ENCODE peak calls at places on chromosomes 16 and 17, in nine cellular contexts. V is kidney; K is adipocyte; G is ascending aorta; Y is SK-N-SH; N is thyroid gland; E is GM23248; B is mucosa of descending colon; D is naive thymus-derived CD4-positive, alpha-beta T cell. Z is an unnamed sample. For H3K4me1, the result is how much of the 10 kb centered on the place peaks cover.

GRCh38 chr17:19343256-19343630 is 19.3 kb downstream of the B9D1 start:
- DNase-seq in V (no peak), K (no peak), G (no peak), Y (no peak), N (no peak), E (no peak), B (no peak), D (no peak), Z (peak)

GRCh38 chr17:21169496-21169895 is 42.7 kb downstream of the DHRS7B start:
- DNase-seq in V (no peak), K (no peak), G (no peak), Y (no peak), N (no peak), E (no peak), B (no peak), D (no peak), Z (no peak)

GRCh38 chr17:19410875-19411291 is at the start of gene RNF112:
- DNase-seq in V (no peak), K (peak), G (no peak), Y (peak), N (no peak), E (peak), B (no peak), D (no peak), Z (peak)

GRCh38 chr16:3819741-3820724 is 60.5 kb downstream of the CREBBP start:
- DNase-seq in V (no peak), K (peak), G (no peak), Y (peak), N (peak), E (peak), B (peak), D (peak), Z (peak)

GRCh38 chr16:73071131-73071940 is 23.4 kb upstream of the ZFHX3 start:
- DNase-seq in V (peak), K (no peak), G (no peak), Y (peak), N (peak), E (peak), B (peak), D (no peak), Z (peak)

GRCh38 chr17:59366040-59366757 is 34.7 kb downstream of the YPEL2 start:
- DNase-seq in V (no peak), K (no peak), G (no peak), Y (no peak), N (peak), E (no peak), B (peak), D (no peak), Z (no peak)

GRCh38 chr17:32518856-32519768 is 32.3 kb downstream of the CDK5R1 start:
- DNase-seq in V (peak), K (peak), G (no peak), Y (peak), N (peak), E (peak), B (no peak), D (peak), Z (peak)

GRCh38 chr17:57536789-57537523 is 208.1 kb downstream of the CCDC182 start:
- DNase-seq in V (no peak), K (no peak), G (no peak), Y (peak), N (no peak), E (no peak), B (no peak), D (no peak), Z (no peak)

GRCh38 chr16:2147378-2147777 is 1.0 kb upstream of the RAB26 start:
- DNase-seq in V (peak), K (no peak), G (no peak), Y (no peak), N (peak), E (no peak), B (no peak), D (no peak), Z (peak)

GRCh38 chr16:57999971-58000705 is at the start of gene ZNF319:
- DNase-seq in V (peak), K (peak), G (no peak), Y (no peak), N (no peak), E (peak), B (peak), D (no peak), Z (peak)

GRCh38 chr16:71590584-71590983 is 13.7 kb upstream of the TAT start:
- DNase-seq in V (no peak), K (no peak), G (no peak), Y (no peak), N (no peak), E (no peak), B (no peak), D (no peak), Z (no peak)

GRCh38 chr16:75433732-75434413 is 570 bp upstream of the CFDP1 start:
- DNase-seq in V (no peak), K (peak), G (peak), Y (peak), N (peak), E (peak), B (peak), D (no peak), Z (peak)

GRCh38 chr17:31680126-31680525 is 178.9 kb downstream of the COPRS start:
- DNase-seq in V (no peak), K (no peak), G (no peak), Y (no peak), N (no peak), E (no peak), B (no peak), D (no peak), Z (no peak)

GRCh38 chr17:39618252-39618913 is 8.4 kb upstream of the PPP1R1B start:
- DNase-seq in V (peak), K (peak), G (no peak), Y (peak), N (peak), E (peak), B (peak), D (no peak), Z (peak)

GRCh38 chr17:13337864-13338371 is 263.8 kb downstream of the HS3ST3A1 start:
- DNase-seq in V (no peak), K (peak), G (no peak), Y (peak), N (peak), E (peak), B (peak), D (peak), Z (no peak)

GRCh38 chr17:44722254-44722653 is 13.8 kb downstream of the DBF4B start:
- DNase-seq in V (no peak), K (no peak), G (no peak), Y (no peak), N (no peak), E (no peak), B (no peak), D (no peak), Z (no peak)

GRCh38 chr17:77497578-77497934 is 356.8 kb downstream of the SEC14L1 start:
- DNase-seq in V (peak), K (no peak), G (no peak), Y (peak), N (no peak), E (no peak), B (no peak), D (no peak), Z (peak)

GRCh38 chr16:72621651-72622050 is 426.3 kb downstream of the ZFHX3 start:
- DNase-seq in V (no peak), K (no peak), G (no peak), Y (no peak), N (no peak), E (no peak), B (no peak), D (no peak), Z (no peak)

GRCh38 chr17:19706791-19707727 is 9.3 kb downstream of the SLC47A2 start:
- DNase-seq in V (no peak), K (no peak), G (no peak), Y (no peak), N (no peak), E (no peak), B (no peak), D (no peak), Z (peak)

GRCh38 chr17:12977008-12977751 is 40.6 kb downstream of the ELAC2 start:
- DNase-seq in V (no peak), K (no peak), G (no peak), Y (no peak), N (no peak), E (peak), B (no peak), D (no peak), Z (no peak)

GRCh38 chr16:56539667-56540066 is 19.8 kb upstream of the BBS2 start:
- DNase-seq in V (no peak), K (no peak), G (no peak), Y (no peak), N (no peak), E (no peak), B (no peak), D (no peak), Z (no peak)

GRCh38 chr16:56246051-56246817 is 54.9 kb downstream of the GNAO1 start:
- DNase-seq in V (peak), K (peak), G (no peak), Y (peak), N (peak), E (peak), B (no peak), D (no peak), Z (no peak)

GRCh38 chr17:57918017-57918895 is 37.0 kb downstream of the CUEDC1 start:
- DNase-seq in V (no peak), K (peak), G (no peak), Y (no peak), N (no peak), E (peak), B (no peak), D (no peak), Z (peak)

GRCh38 chr17:74994440-74994839 is 7.0 kb downstream of the CDR2L start:
- DNase-seq in V (no peak), K (peak), G (no peak), Y (no peak), N (no peak), E (peak), B (no peak), D (no peak), Z (no peak)

GRCh38 chr17:70661342-70662222 is 492.2 kb downstream of the KCNJ2 start:
- DNase-seq in V (no peak), K (no peak), G (no peak), Y (no peak), N (no peak), E (peak), B (peak), D (no peak), Z (no peak)

GRCh38 chr17:14792751-14793150 is 472.4 kb downstream of the PMP22 start:
- DNase-seq in V (no peak), K (peak), G (no peak), Y (no peak), N (peak), E (no peak), B (no peak), D (no peak), Z (no peak)

GRCh38 chr17:37182786-37183185 is 193.0 kb upstream of the C17orf78 start:
- DNase-seq in V (no peak), K (peak), G (no peak), Y (no peak), N (no peak), E (peak), B (no peak), D (no peak), Z (no peak)

GRCh38 chr17:35821308-35821707 is 12.0 kb downstream of the TAF15 start:
- DNase-seq in V (no peak), K (no peak), G (no peak), Y (no peak), N (no peak), E (no peak), B (no peak), D (no peak), Z (no peak)

GRCh38 chr17:15233022-15233805 is 31.9 kb downstream of the PMP22 start:
- DNase-seq in V (no peak), K (peak), G (no peak), Y (peak), N (no peak), E (peak), B (no peak), D (no peak), Z (peak)

GRCh38 chr17:19305261-19305660 is 57.3 kb downstream of the B9D1 start:
- DNase-seq in V (no peak), K (no peak), G (no peak), Y (no peak), N (no peak), E (no peak), B (no peak), D (no peak), Z (no peak)

GRCh38 chr17:66466933-66467367 is 164.5 kb downstream of the PRKCA start:
- DNase-seq in V (no peak), K (peak), G (no peak), Y (no peak), N (no peak), E (peak), B (no peak), D (no peak), Z (peak)

GRCh38 chr16:56609463-56609921 is 1.1 kb downstream of the MT2A start:
- DNase-seq in V (peak), K (peak), G (no peak), Y (peak), N (peak), E (peak), B (peak), D (peak), Z (peak)

GRCh38 chr16:48082516-48082915 is 73.3 kb downstream of the ABCC12 start:
- DNase-seq in V (no peak), K (no peak), G (no peak), Y (no peak), N (no peak), E (peak), B (no peak), D (no peak), Z (peak)

GRCh38 chr17:34788696-34789095 is 172.6 kb downstream of the CCT6B start:
- DNase-seq in V (no peak), K (no peak), G (no peak), Y (no peak), N (no peak), E (no peak), B (no peak), D (no peak), Z (no peak)

GRCh38 chr17:44345497-44346026 is 460 bp downstream of the GRN start:
- DNase-seq in V (peak), K (peak), G (no peak), Y (peak), N (peak), E (peak), B (peak), D (peak), Z (peak)

GRCh38 chr17:2222901-2223616 is 80.5 kb downstream of the SMG6 start:
- DNase-seq in V (no peak), K (peak), G (no peak), Y (no peak), N (peak), E (peak), B (peak), D (no peak), Z (peak)

GRCh38 chr17:50764860-50765259 is 2.5 kb downstream of the ANKRD40CL start:
- DNase-seq in V (no peak), K (no peak), G (no peak), Y (peak), N (no peak), E (no peak), B (no peak), D (no peak), Z (no peak)

GRCh38 chr16:58738672-58739296 is 4.7 kb upstream of the GOT2 start:
- DNase-seq in V (no peak), K (no peak), G (no peak), Y (no peak), N (no peak), E (no peak), B (no peak), D (no peak), Z (no peak)

GRCh38 chr16:8849411-8850011 is 19.3 kb downstream of the CARHSP1 start:
- DNase-seq in V (peak), K (no peak), G (no peak), Y (peak), N (no peak), E (peak), B (peak), D (no peak), Z (no peak)

GRCh38 chr16:11916524-11917285 is 949 bp upstream of the GSPT1 start:
- DNase-seq in V (no peak), K (peak), G (no peak), Y (no peak), N (no peak), E (peak), B (peak), D (no peak), Z (peak)

GRCh38 chr17:79001190-79002020 is 8.2 kb downstream of the CANT1 start:
- DNase-seq in V (peak), K (no peak), G (no peak), Y (no peak), N (no peak), E (no peak), B (no peak), D (no peak), Z (peak)
- H3K4me1 ChIP-seq in V (under half), K (under half), G (under half), Y (under half), N (under half), E (under half), B (half or more), D (under half), Z (under half)

DNA sequence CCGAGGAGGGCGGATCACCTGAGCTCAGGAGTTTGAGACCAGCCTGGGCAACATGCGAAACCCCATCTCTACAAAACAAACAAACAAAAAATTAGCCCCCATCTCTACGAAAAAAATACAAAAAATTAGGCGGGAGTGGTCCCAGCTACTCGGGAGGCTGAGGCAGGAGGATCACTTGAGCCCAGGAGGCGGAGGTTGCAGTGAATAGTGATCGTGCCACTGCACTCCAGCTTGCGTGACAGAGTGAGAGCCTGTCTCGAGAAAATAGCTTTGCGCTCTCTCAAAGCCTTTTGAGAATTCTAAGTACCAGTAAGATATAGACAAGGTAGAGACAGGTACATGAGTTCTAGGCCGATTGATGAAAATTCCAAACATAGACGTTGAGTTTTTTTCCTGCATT is 2.0 kb downstream of the SOCS7 start:
- DNase-seq in V (peak), K (no peak), G (no peak), Y (no peak), N (no peak), E (no peak), B (no peak), D (no peak), Z (no peak)
- H3K4me1 ChIP-seq in V (under half), K (under half), G (under half), Y (under half), N (half or more), E (under half), B (under half), D (under half), Z (under half)

GRCh38 chr16:49698931-49699715 is 156.8 kb downstream of the ZNF423 start:
- DNase-seq in V (no peak), K (no peak), G (no peak), Y (no peak), N (peak), E (no peak), B (peak), D (no peak), Z (peak)

GRCh38 chr16:49696414-49697101 is 159.4 kb downstream of the ZNF423 start:
- DNase-seq in V (no peak), K (no peak), G (no peak), Y (peak), N (no peak), E (no peak), B (no peak), D (no peak), Z (peak)

GRCh38 chr16:49699718-49700117 is 156.2 kb downstream of the ZNF423 start:
- DNase-seq in V (no peak), K (no peak), G (no peak), Y (no peak), N (no peak), E (no peak), B (no peak), D (no peak), Z (peak)

GRCh38 chr16:49697631-49698030 is 158.3 kb downstream of the ZNF423 start:
- DNase-seq in V (no peak), K (no peak), G (no peak), Y (no peak), N (no peak), E (no peak), B (no peak), D (no peak), Z (peak)

GRCh38 chr16:49698416-49698815 is 157.5 kb downstream of the ZNF423 start:
- DNase-seq in V (no peak), K (no peak), G (no peak), Y (peak), N (no peak), E (no peak), B (no peak), D (no peak), Z (peak)
- H3K4me1 ChIP-seq in V (under half), K (under half), G (under half), Y (half or more), N (under half), E (under half), B (under half), D (under half), Z (under half)

DNA sequence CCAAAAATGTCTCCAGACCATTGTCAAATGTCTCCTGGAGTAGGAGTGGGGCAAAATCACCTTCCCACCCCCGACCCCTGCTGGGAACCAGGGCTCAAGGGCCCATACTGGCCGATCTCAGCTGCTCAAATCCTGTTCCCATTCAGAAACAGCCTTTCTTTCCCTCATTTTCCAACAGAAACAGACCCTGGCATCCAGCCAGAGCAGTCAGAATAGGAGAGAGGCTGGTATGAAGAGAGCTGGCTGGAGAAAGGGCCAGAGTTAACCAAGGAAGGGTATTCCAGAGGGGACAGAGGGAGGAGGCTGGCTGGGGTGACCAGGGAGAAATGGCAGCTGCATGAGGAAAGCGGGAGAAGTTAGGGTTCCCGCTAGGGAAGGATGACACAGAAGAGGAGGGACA is 199.1 kb downstream of the XYLT1 start:
- DNase-seq in V (no peak), K (peak), G (no peak), Y (peak), N (peak), E (peak), B (peak), D (no peak), Z (no peak)
- H3K4me1 ChIP-seq in V (under half), K (under half), G (under half), Y (under half), N (under half), E (under half), B (half or more), D (under half), Z (under half)

GRCh38 chr16:89325861-89326471 is 108.5 kb downstream of the ZNF778 start:
- DNase-seq in V (peak), K (peak), G (no peak), Y (no peak), N (peak), E (peak), B (peak), D (no peak), Z (peak)
- H3K4me1 ChIP-seq in V (under half), K (half or more), G (under half), Y (under half), N (half or more), E (half or more), B (under half), D (half or more), Z (half or more)

Z was measured in osteoblast.